ENCODE peak calls at places on chromosomes 11 and 22, in four cellular contexts. X is HepG2, R is GM12878, I is K562. L is an unnamed sample.

GRCh38 chr22:44975444-44976262 is 34.2 kb downstream of the PHF21B start:
- DNase-seq in R (no peak), X (peak), I (peak), L (peak)

GRCh38 chr22:48893288-48894063 is 934.2 kb downstream of the BRD1 start:
- DNase-seq in X (no peak), R (no peak), I (no peak), L (no peak)

GRCh38 chr11:119147604-119148333 is 1.1 kb upstream of the ABCG4 start:
- DNase-seq in R (no peak), I (no peak), X (no peak), L (no peak)

GRCh38 chr11:117693344-117693743 is 103.7 kb downstream of the DSCAML1 start:
- DNase-seq in R (no peak), I (no peak), X (no peak), L (no peak)

GRCh38 chr11:7577883-7578242 is 64.1 kb downstream of the PPFIBP2 start:
- DNase-seq in I (no peak), R (no peak), X (no peak), L (no peak)

GRCh38 chr11:63508009-63508408 is 2.1 kb downstream of the LGALS12 start:
- DNase-seq in R (no peak), X (peak), I (peak), L (peak)

GRCh38 chr11:114953039-114953438 is 274.7 kb downstream of the NXPE2 start:
- DNase-seq in X (no peak), I (peak), R (no peak), L (peak)

GRCh38 chr11:28860898-28861297 is 752.7 kb downstream of the METTL15 start:
- DNase-seq in X (no peak), R (no peak), I (no peak), L (no peak)

GRCh38 chr11:127926721-127927120 is 660.6 kb downstream of the ETS1 start:
- DNase-seq in I (no peak), X (no peak), R (no peak), L (no peak)

GRCh38 chr11:61141601-61142028 is 19.6 kb downstream of the VPS37C start:
- DNase-seq in X (no peak), I (peak), R (no peak), L (no peak)

GRCh38 chr22:36384766-36385400 is 2.9 kb downstream of the MYH9 start:
- DNase-seq in R (no peak), X (no peak), I (no peak), L (no peak)

GRCh38 chr11:47393163-47394049 is 15.0 kb upstream of the SLC39A13 start:
- DNase-seq in I (peak), X (no peak), R (no peak), L (no peak)

GRCh38 chr11:76669901-76670474 is 559 bp downstream of the LRRC32 start:
- DNase-seq in R (no peak), X (no peak), I (no peak), L (no peak)

GRCh38 chr22:27252282-27253049 is 549.1 kb downstream of the MN1 start:
- DNase-seq in I (no peak), X (no peak), R (no peak), L (no peak)

GRCh38 chr11:83008581-83008923 is 63.1 kb downstream of the RAB30 start:
- DNase-seq in X (peak), R (no peak), I (no peak), L (no peak)

GRCh38 chr11:117420598-117420997 is 92.9 kb downstream of the CEP164 start:
- DNase-seq in I (no peak), R (no peak), X (no peak), L (no peak)

GRCh38 chr22:40922484-40923303 is 28.5 kb upstream of the RBX1 start:
- DNase-seq in X (peak), I (peak), R (peak), L (peak)

GRCh38 chr11:14973621-14974020 is 1.5 kb upstream of the CALCA start:
- DNase-seq in I (no peak), R (no peak), X (no peak), L (no peak)

GRCh38 chr11:18271206-18271605 is 5.1 kb downstream of the SAA1 start:
- DNase-seq in I (no peak), X (no peak), R (no peak), L (no peak)

GRCh38 chr11:12831471-12832202 is 157.4 kb downstream of the TEAD1 start:
- DNase-seq in X (no peak), R (no peak), I (no peak), L (no peak)

GRCh38 chr11:66745356-66746235 is 16.6 kb upstream of the SPTBN2 start:
- DNase-seq in I (peak), R (no peak), X (no peak), L (no peak)

GRCh38 chr11:92880391-92880790 is 89.1 kb upstream of the MTNR1B start:
- DNase-seq in R (no peak), X (no peak), I (no peak), L (no peak)

GRCh38 chr11:62933285-62933684 is 12.1 kb upstream of the CHRM1 start:
- DNase-seq in I (no peak), X (no peak), R (no peak), L (no peak)

GRCh38 chr11:12810497-12810896 is 136.3 kb downstream of the TEAD1 start:
- DNase-seq in X (no peak), I (peak), R (no peak), L (no peak)

GRCh38 chr11:130675456-130675855 is 227.0 kb downstream of the ADAMTS15 start:
- DNase-seq in R (no peak), I (no peak), X (no peak), L (no peak)

GRCh38 chr11:113675003-113675471 is 31.1 kb downstream of the TMPRSS5 start:
- DNase-seq in X (no peak), R (peak), I (no peak), L (no peak)

GRCh38 chr11:88383446-88383845 is 45.9 kb upstream of the CTSC start:
- DNase-seq in I (no peak), R (no peak), X (no peak), L (no peak)

GRCh38 chr11:111860257-111860656 is 11.1 kb downstream of the ALG9 start:
- DNase-seq in X (no peak), R (no peak), I (no peak), L (no peak)

GRCh38 chr22:47069270-47069669 is 306.8 kb downstream of the TBC1D22A start:
- DNase-seq in R (no peak), I (no peak), X (no peak), L (no peak)

DNA sequence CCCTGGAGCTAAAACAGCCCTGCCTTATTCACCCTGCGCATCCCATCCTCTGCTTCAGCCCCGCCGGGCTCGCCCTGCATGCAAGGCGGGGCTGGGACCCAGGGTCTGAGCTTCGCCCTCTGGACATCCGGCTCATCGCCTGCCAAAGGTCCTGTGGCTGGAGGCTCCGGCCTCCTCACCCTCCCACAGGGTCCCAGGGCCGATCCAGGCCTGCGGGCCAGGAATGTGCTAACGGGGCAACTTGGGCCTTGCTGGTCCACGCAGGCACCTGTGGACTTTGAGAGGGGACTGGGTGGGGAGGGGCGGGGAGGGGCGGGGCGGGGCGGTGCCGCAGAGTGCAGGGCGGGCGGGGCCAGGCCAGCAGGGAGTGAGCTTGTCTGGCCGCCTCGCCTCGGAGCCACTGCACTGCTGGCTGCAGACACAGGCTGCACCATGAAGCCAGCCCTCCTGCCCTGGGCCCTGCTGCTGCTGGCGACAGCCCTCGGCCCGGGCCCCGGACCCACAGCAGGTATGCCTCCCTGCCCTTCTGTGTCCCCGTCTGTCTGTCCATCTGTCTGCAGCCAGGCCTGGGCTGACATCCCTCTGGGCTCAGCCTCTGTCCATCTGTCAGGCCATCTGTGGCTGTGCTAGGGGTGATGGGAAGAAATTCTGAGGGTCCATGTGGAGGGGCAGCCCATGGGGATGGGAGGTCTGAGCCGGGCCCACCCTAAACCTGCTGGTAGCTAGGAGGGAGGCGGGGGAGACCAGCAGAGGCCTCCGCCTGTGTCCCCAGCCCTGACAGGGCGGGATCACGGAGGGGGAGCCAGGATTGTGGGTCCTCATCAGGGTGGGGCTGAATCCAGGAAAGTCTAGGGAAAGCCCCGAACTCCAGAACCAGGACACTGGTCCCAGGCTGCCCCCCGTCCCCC is at the start of gene SUSD2:
- DNase-seq in R (no peak), I (peak), X (peak), L (peak)
- TF ChIP-seq SP1 in R (no peak), I (no peak), X (no peak), L (no peak)

GRCh38 chr11:126334665-126335462 is 20.6 kb upstream of the ST3GAL4 start:
- DNase-seq in X (no peak), I (no peak), R (no peak), L (no peak)
- TF ChIP-seq FOXK2 in X (no peak), I (no peak), R (no peak), L (no peak)

GRCh38 chr11:75173336-75173735 is 22.4 kb downstream of the SLCO2B1 start:
- DNase-seq in I (no peak), X (no peak), R (no peak), L (no peak)
- TF ChIP-seq SP1 in I (no peak), X (no peak), R (no peak), L (no peak)

GRCh38 chr22:24433868-24434471 is 6.6 kb downstream of the ADORA2A start:
- DNase-seq in R (peak), X (no peak), I (no peak), L (no peak)

GRCh38 chr22:24433001-24433867 is 5.8 kb downstream of the ADORA2A start:
- DNase-seq in I (no peak), X (no peak), R (no peak), L (no peak)

GRCh38 chr22:24430431-24431308 is 3.3 kb downstream of the ADORA2A start:
- DNase-seq in X (no peak), I (no peak), R (no peak), L (no peak)

GRCh38 chr22:24431309-24432034 is 4.1 kb downstream of the ADORA2A start:
- DNase-seq in I (no peak), X (no peak), R (no peak), L (no peak)

GRCh38 chr22:24432059-24432853 is 4.9 kb downstream of the ADORA2A start:
- DNase-seq in I (peak), R (no peak), X (no peak), L (no peak)
- TF ChIP-seq FOXK2 in I (no peak), R (no peak), X (no peak), L (no peak)

L was measured in HEK293T.